ENCODE peak calls at places on chromosomes 12 and 14, in nine cellular contexts. Y, M, L, H, P, J, A, W and O are unnamed samples.

GRCh38 chr14:99465288-99465687 is 15.4 kb downstream of the SETD3 start:
- DNase-seq in Y (no peak), M (no peak), L (no peak), H (no peak), P (no peak), J (no peak), A (no peak), W (no peak), O (no peak)

GRCh38 chr14:100824946-100825690 is 800 bp upstream of the MEG3 start:
- DNase-seq in Y (no peak), M (no peak), L (no peak), H (no peak), P (no peak), J (no peak), A (no peak), W (no peak), O (no peak)

GRCh38 chr14:62126885-62127478 is 364.8 kb downstream of the SNAPC1 start:
- DNase-seq in Y (no peak), M (peak), L (peak), H (no peak), P (peak), J (peak), A (no peak), W (peak), O (peak)

GRCh38 chr12:27456618-27457017 is 10.1 kb downstream of the SMCO2 start:
- DNase-seq in Y (no peak), M (no peak), L (no peak), H (no peak), P (no peak), J (peak), A (no peak), W (no peak), O (no peak)

GRCh38 chr14:92701826-92702225 is 46.6 kb downstream of the LGMN start:
- DNase-seq in Y (no peak), M (no peak), L (no peak), H (no peak), P (no peak), J (no peak), A (no peak), W (no peak), O (no peak)

GRCh38 chr12:3705349-3705675 is 47.6 kb downstream of the CRACR2A start:
- DNase-seq in Y (no peak), M (no peak), L (no peak), H (no peak), P (no peak), J (no peak), A (no peak), W (no peak), O (no peak)

GRCh38 chr14:57982802-57983201 is 116.9 kb upstream of the SLC35F4 start:
- DNase-seq in Y (no peak), M (no peak), L (peak), H (no peak), P (no peak), J (peak), A (no peak), W (no peak), O (peak)

GRCh38 chr12:112496493-112496892 is 77.7 kb downstream of the PTPN11 start:
- DNase-seq in Y (no peak), M (no peak), L (no peak), H (no peak), P (no peak), J (no peak), A (no peak), W (no peak), O (no peak)

GRCh38 chr14:100332797-100333196 is 9.7 kb downstream of the SLC25A47 start:
- DNase-seq in Y (no peak), M (no peak), L (no peak), H (no peak), P (no peak), J (peak), A (peak), W (no peak), O (no peak)

GRCh38 chr14:99029916-99030305 is 242.1 kb downstream of the BCL11B start:
- DNase-seq in Y (no peak), M (no peak), L (no peak), H (no peak), P (no peak), J (no peak), A (no peak), W (no peak), O (no peak)